ENCODE peak calls at places on chromosomes 7 and 10, in five cellular contexts. X is aorta; I is mammary epithelial cell; U is AG04450; L is CD4-positive, alpha-beta memory T cell. O is an unnamed sample.

GRCh38 chr7:97835296-97836138 is 36.7 kb downstream of the ASNS start:
- DNase-seq in X (no peak), I (peak; percentile 25), U (peak; percentile 29), L (peak; percentile 39), O (peak; percentile 37)

GRCh38 chr7:26614503-26614902 is 249.9 kb downstream of the SKAP2 start:
- DNase-seq in X (no peak), I (no peak), U (no peak), L (no peak), O (no peak)

GRCh38 chr10:18610517-18610916 is 40.9 kb downstream of the NSUN6 start:
- DNase-seq in X (no peak), I (peak; percentile 66), U (no peak), L (no peak), O (no peak)

GRCh38 chr7:105512415-105512814 is 9.7 kb downstream of the PUS7 start:
- DNase-seq in X (no peak), I (no peak), U (no peak), L (no peak), O (no peak)

GRCh38 chr7:4801839-4802231 is 26.4 kb downstream of the AP5Z1 start:
- DNase-seq in X (no peak), I (no peak), U (no peak), L (no peak), O (no peak)

GRCh38 chr7:112386619-112387018 is 63.6 kb upstream of the IFRD1 start:
- DNase-seq in X (no peak), I (no peak), U (no peak), L (no peak), O (no peak)

GRCh38 chr10:47447209-47447608 is 36.7 kb downstream of the ANXA8 start:
- DNase-seq in X (peak; percentile 55), I (no peak), U (no peak), L (no peak), O (no peak)

GRCh38 chr10:111551001-111551400 is 474.2 kb downstream of the ADRA2A start:
- DNase-seq in X (no peak), I (no peak), U (no peak), L (no peak), O (no peak)

GRCh38 chr10:93701903-93702277 is 502 bp downstream of the FRA10AC1 start:
- DNase-seq in X (no peak), I (peak; percentile 54), U (no peak), L (no peak), O (no peak)

GRCh38 chr10:85648279-85648754 is 718.3 kb downstream of the GRID1 start:
- DNase-seq in X (no peak), I (peak; percentile 5), U (no peak), L (no peak), O (no peak)

GRCh38 chr10:116268976-116269375 is 4.0 kb downstream of the GFRA1 start:
- DNase-seq in X (no peak), I (no peak), U (no peak), L (no peak), O (no peak)

GRCh38 chr10:14200645-14201534 is 129.8 kb downstream of the FRMD4A start:
- DNase-seq in X (no peak), I (no peak), U (no peak), L (peak; percentile 26), O (no peak)

GRCh38 chr10:122974034-122974433 is 6.2 kb upstream of the PSTK start:
- DNase-seq in X (no peak), I (no peak), U (no peak), L (no peak), O (no peak)

GRCh38 chr7:102978280-102978679 is 65.5 kb downstream of the LRRC17 start:
- DNase-seq in X (peak; percentile 89), I (peak; percentile 74), U (peak; percentile 16), L (no peak), O (no peak)

GRCh38 chr7:65409363-65409762 is 35.7 kb downstream of the ZNF92 start:
- DNase-seq in X (no peak), I (no peak), U (no peak), L (no peak), O (no peak)

GRCh38 chr10:114869500-114869899 is 47.9 kb downstream of the FHIP2A start:
- DNase-seq in X (no peak), I (peak; percentile 64), U (no peak), L (no peak), O (no peak)

GRCh38 chr10:130016095-130016494 is 52.0 kb upstream of the EBF3 start:
- DNase-seq in X (no peak), I (no peak), U (no peak), L (no peak), O (no peak)

GRCh38 chr10:33087922-33088321 is 129.9 kb upstream of the ITGB1 start:
- DNase-seq in X (no peak), I (no peak), U (no peak), L (no peak), O (no peak)

GRCh38 chr7:20560325-20561180 is 54.9 kb upstream of the ABCB5 start:
- DNase-seq in X (no peak), I (no peak), U (no peak), L (peak; percentile 37), O (no peak)

GRCh38 chr10:86104156-86104555 is 262.4 kb downstream of the GRID1 start:
- DNase-seq in X (peak; percentile 44), I (no peak), U (no peak), L (no peak), O (no peak)

GRCh38 chr10:110214380-110214826 is 7.0 kb downstream of the MXI1 start:
- DNase-seq in X (no peak), I (no peak), U (peak; percentile 23), L (peak; percentile 66), O (peak; percentile 37)

GRCh38 chr10:121005948-121006587 is 154.9 kb downstream of the WDR11 start:
- DNase-seq in X (no peak), I (no peak), U (no peak), L (no peak), O (no peak)

DNA sequence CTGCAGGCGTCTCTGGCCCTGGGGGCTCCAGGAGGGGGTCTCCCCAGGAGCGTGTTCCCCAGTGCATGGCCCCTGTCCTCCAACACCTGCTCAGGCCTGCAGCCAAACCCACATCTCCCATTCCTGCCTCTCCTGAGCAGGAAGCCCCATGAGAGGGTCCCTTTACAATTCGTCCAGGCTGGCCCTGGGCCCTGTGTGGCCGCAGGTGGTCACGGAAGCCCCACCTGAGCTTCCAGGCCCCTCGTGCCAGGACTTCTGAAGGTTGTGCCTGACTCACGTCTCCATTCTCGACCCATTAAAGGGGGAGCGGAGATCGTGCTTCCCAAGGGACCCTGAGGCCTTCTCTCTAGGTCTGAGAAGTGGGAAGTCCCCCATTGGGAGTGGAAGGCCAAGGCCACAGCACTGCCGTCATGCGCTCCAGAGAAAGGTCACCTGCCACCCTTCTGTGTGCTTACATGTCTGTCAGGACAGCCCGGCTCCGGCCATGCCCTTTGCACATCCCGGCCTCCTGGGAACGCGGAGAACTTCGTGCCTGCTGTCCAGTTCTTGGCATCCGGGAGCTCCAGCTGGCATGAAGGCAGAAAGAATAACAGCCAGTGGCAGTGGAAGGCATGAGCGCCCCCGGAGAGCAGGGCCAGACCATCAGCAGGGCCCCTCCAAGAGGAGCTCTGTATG is 382.3 kb downstream of the DNAJB6 start:
- DNase-seq in X (no peak), I (no peak), U (no peak), L (no peak), O (no peak)
- H3K9me3 ChIP-seq in X (no peaks in the 10 kb centered on the region), I (peaks cover 46% of the 10 kb centered on the region), U (peaks cover 94% of the 10 kb centered on the region), L (no peaks in the 10 kb centered on the region), O (no peaks in the 10 kb centered on the region)

GRCh38 chr7:32952876-32953275 is 4.4 kb upstream of the FKBP9 start:
- DNase-seq in X (no peak), I (no peak), U (no peak), L (no peak), O (no peak)

GRCh38 chr7:32957326-32958045 is at the start of gene FKBP9:
- DNase-seq in X (peak; percentile 95), I (peak; percentile 79), U (no peak), L (no peak), O (no peak)

DNA sequence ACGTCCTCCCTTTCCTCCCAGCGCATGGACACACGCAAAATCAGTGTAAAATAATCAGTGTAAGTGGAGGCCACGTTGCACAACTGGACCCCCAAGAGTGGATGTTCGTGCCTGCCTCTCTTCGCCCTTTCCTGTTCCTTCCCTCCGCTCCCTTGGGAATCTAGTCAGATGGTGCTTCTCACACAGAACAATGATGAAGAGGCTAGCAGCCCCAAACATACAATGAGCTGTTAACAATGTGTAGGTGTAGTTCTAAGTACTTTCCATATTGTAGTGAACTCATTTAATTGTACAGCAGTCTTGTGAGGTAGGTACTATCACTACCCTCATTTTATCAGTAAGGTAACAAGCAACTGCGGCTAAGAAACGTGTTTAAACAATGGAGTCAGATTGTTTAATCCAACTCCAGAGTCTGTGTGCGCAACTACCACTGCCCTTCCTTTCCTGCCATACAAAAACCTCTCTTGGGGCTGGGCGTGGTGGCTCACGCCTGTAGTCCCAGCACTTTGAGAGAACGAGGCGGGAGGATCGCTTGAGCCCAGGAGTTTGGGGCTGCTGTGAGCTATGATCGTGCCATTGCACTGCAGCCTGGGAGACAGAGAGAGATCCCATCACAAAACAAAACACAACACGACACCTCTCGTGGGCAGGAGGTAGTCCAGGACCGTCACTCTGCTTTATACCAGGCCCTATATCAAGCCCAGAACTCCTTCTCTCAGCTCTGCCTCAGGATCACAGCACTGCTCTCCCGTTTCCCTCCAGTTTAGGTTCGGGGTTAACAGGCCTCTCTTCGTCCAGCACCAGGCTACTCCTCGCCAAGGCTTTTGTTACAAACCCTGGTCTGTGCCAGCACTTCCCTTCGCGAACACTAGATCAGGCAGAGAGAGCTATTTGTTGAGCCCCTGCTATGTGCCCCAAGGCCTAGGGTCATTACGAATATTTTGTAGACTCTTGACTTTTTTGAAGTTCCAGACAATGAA is 1.1 kb downstream of the FKBP9 start:
- DNase-seq in X (peak; percentile 81), I (peak; percentile 65), U (no peak), L (no peak), O (no peak)
- H3K4me3 ChIP-seq in X (peak overlapping the region; percentile 69), I (peak overlapping the region; percentile 61), U (peak overlapping the region; percentile 88), L (no peak overlapping the region), O (no peak overlapping the region)

GRCh38 chr10:7408003-7408493 is 2.8 kb downstream of the SFMBT2 start:
- DNase-seq in X (peak; percentile 83), I (no peak), U (no peak), L (peak; percentile 72), O (peak; percentile 42)
- H3K27ac ChIP-seq in X (no peak overlapping the region), I (no peak overlapping the region), U (no peak overlapping the region), L (peak overlapping the region; percentile 42), O (peak overlapping the region; percentile 76)

GRCh38 chr7:19464241-19464640 is 244.6 kb downstream of the POLR1F start:
- DNase-seq in X (no peak), I (peak; percentile 4), U (no peak), L (no peak), O (no peak)
- H3K9me3 ChIP-seq in X (no peaks in the 10 kb centered on the region), I (no peaks in the 10 kb centered on the region), U (no peaks in the 10 kb centered on the region), L (no peaks in the 10 kb centered on the region), O (no peaks in the 10 kb centered on the region)

DNA sequence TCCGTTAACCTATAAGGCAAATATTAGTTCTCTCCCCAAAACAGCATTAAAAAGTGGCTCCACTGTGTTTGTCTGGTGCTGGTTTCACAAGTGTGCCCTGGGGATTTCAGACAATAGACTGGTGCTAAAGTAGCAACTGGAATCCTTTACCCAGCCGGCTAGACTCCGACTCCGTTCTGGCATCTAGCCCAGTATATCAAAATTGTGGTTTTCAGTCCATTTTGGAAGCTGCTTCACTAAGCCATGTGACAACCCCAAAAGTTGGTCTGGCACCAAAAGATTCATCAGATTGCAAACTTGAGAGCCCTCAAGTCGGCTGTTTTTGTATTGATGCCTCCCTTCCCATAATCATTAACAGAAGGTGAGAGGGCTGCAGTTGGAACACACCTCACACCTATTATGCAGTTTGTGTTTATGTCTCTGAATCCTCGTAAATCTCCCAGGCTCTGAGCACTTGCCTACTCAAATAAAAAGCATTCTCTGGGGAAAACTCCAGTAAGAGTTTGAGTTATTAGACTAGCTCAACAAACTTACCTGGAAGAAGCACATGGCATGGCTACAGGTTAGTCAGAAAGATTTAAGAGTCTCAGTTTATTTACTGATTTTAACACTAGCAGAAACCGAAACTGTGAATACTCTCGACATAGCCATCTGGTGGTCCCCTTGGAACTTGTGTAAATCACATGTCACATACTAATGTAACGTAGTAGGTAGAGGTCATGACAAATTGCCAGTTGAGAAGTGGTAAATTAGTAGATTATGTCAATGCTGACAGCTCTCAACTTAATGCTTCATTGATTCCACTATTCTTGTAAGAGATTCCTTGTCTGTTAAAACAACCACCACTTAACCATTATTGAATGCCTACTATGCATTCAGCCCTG is 14.8 kb upstream of the WNT16 start:
- DNase-seq in X (no peak), I (no peak), U (no peak), L (no peak), O (no peak)
- H3K4me3 ChIP-seq in X (no peak overlapping the region), I (no peak overlapping the region), U (no peak overlapping the region), L (no peak overlapping the region), O (no peak overlapping the region)

O was measured in naive thymus-derived CD4-positive, alpha-beta T cell.